ENCODE peak calls at places on chromosomes 6 and 20, in eight cellular contexts. N, M, C, Q, P, D, W and I are unnamed samples. For H3K4me1, the result is how much of the 10 kb centered on the place peaks cover.

GRCh38 chr6:149044394-149044965 is 273.0 kb upstream of the TAB2 start:
- DNase-seq in N (no peak), M (no peak), C (no peak), Q (no peak), P (no peak), D (no peak), W (no peak), I (no peak)

GRCh38 chr20:48705208-48706115 is 122.3 kb downstream of the PREX1 start:
- DNase-seq in N (no peak), M (no peak), C (no peak), Q (no peak), P (no peak), D (no peak), W (no peak), I (peak)

GRCh38 chr6:79868098-79868722 is 79.1 kb downstream of the ELOVL4 start:
- DNase-seq in N (no peak), M (no peak), C (no peak), Q (peak), P (peak), D (no peak), W (peak), I (no peak)

GRCh38 chr20:58634121-58634817 is 16.8 kb upstream of the STX16 start:
- DNase-seq in N (no peak), M (peak), C (no peak), Q (no peak), P (no peak), D (no peak), W (no peak), I (peak)

GRCh38 chr6:139278190-139278589 is 13.6 kb downstream of the TXLNB start:
- DNase-seq in N (no peak), M (no peak), C (no peak), Q (no peak), P (no peak), D (no peak), W (no peak), I (no peak)

GRCh38 chr20:61890210-61890609 is 175.5 kb downstream of the TAF4 start:
- DNase-seq in N (no peak), M (no peak), C (no peak), Q (no peak), P (no peak), D (no peak), W (no peak), I (no peak)

GRCh38 chr20:1764136-1765033 is 106.8 kb upstream of the SIRPG start:
- DNase-seq in N (no peak), M (peak), C (peak), Q (peak), P (peak), D (peak), W (peak), I (peak)

GRCh38 chr6:53986165-53986720 is 125.0 kb upstream of the MLIP start:
- DNase-seq in N (no peak), M (no peak), C (peak), Q (no peak), P (peak), D (peak), W (peak), I (no peak)

GRCh38 chr6:613981-614380 is 42.9 kb downstream of the HUS1B start:
- DNase-seq in N (no peak), M (no peak), C (no peak), Q (no peak), P (no peak), D (no peak), W (no peak), I (no peak)

GRCh38 chr6:27426045-27426620 is 37.6 kb downstream of the ZNF391 start:
- DNase-seq in N (no peak), M (no peak), C (no peak), Q (no peak), P (no peak), D (no peak), W (no peak), I (no peak)

GRCh38 chr6:21348462-21349195 is 244.9 kb upstream of the SOX4 start:
- DNase-seq in N (no peak), M (no peak), C (peak), Q (peak), P (no peak), D (peak), W (peak), I (no peak)

GRCh38 chr6:1849686-1850580 is 240.2 kb downstream of the FOXC1 start:
- DNase-seq in N (no peak), M (no peak), C (no peak), Q (no peak), P (no peak), D (no peak), W (no peak), I (no peak)

GRCh38 chr6:89375427-89375868 is 22.9 kb upstream of the UBE2J1 start:
- DNase-seq in N (no peak), M (no peak), C (peak), Q (peak), P (no peak), D (peak), W (peak), I (no peak)

GRCh38 chr6:155224031-155224451 is 39.8 kb upstream of the CLDN20 start:
- DNase-seq in N (no peak), M (no peak), C (no peak), Q (no peak), P (no peak), D (no peak), W (peak), I (no peak)

GRCh38 chr20:63325021-63325471 is 32.1 kb downstream of the COL20A1 start:
- DNase-seq in N (no peak), M (peak), C (no peak), Q (no peak), P (no peak), D (peak), W (no peak), I (peak)

DNA sequence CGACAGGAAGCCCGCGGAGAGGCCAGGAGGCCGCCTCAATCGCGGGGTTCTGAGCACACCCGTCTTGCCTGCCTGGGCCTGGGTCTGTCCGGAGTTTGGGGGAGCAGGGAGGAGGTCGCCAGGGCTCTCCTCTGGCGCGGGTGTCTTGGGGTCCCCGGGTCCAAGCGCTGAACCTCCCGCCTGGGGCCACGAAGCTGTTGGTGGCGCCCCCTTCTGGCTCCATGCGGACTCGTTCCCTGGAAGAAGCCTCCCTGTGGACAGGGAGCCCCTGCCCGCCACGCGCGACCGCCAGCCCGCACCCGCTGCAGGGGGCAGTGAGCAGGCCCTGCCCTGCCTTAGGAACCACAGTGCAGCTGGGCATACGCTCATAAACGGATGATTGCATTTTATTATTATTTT is 44.7 kb downstream of the MCUR1 start:
- DNase-seq in N (no peak), M (no peak), C (no peak), Q (peak), P (peak), D (no peak), W (no peak), I (no peak)
- TF ChIP-seq CTCF in N (no peak), M (peak), C (no peak), Q (peak), P (peak), D (no peak), W (no peak), I (no peak)

GRCh38 chr6:57089265-57089664 is 723 bp upstream of the ZNF451 start:
- DNase-seq in N (no peak), M (no peak), C (no peak), Q (no peak), P (no peak), D (no peak), W (peak), I (no peak)
- H3K27ac ChIP-seq in N (no peak), M (peak), C (peak), Q (no peak), P (peak), D (no peak), W (peak), I (peak)

DNA sequence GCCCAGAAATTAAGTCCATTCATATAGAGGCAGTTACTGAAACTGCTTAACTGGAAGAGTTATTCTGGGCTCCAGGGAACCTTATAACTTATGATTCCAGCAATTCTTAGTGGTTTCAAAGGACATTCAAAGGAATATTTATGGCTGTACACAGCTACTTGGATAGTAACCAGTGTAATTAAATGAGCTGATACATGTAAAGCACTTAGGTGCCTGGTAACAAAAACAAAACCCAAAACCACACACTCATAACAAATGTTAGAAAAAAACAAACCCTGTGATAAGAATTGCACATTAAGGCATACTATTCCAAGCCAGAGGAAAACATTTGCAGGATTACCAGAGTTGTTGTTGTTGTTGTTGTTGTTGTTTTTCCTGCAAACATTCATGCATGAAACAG is 51.5 kb downstream of the STK4 start:
- DNase-seq in N (no peak), M (no peak), C (no peak), Q (no peak), P (no peak), D (no peak), W (no peak), I (no peak)
- H3K4me1 ChIP-seq in N (half or more), M (under half), C (half or more), Q (under half), P (under half), D (under half), W (under half), I (under half)

DNA sequence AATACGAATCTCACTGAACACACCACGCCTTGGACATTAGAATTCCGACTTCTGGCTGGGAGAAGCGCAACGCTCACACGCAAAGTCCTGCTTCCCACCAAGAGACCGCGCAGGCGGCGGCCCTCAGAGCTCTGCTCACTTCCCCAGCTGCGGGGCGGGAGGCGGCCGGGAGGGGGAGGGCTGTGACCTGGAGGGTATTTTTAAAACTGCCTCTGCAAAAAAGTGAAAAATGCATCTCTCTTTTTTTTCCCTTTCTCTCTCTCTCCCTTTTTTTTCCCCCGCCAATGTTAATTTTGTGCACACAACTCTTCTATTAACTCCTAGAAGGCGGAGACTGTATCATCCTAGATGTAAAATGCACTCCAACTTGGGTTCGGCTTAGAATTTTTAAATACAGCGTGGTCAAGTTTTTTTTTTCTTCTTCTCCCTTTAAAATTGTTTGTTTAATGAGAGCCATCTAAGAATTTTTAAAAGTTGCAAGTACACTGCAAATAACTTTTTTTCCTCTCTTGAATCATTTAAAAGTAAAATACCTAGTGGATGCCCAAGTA is 66.4 kb downstream of the STX11 start:
- DNase-seq in N (no peak), M (no peak), C (no peak), Q (no peak), P (no peak), D (peak), W (no peak), I (no peak)
- TF ChIP-seq CTCF in N (no peak), M (no peak), C (no peak), Q (no peak), P (peak), D (no peak), W (no peak), I (peak)

GRCh38 chr6:3986241-3986640 is 92.7 kb downstream of the FAM217A start:
- DNase-seq in N (no peak), M (no peak), C (no peak), Q (no peak), P (no peak), D (no peak), W (no peak), I (no peak)

GRCh38 chr6:3990692-3991491 is 88.0 kb downstream of the FAM217A start:
- DNase-seq in N (peak), M (peak), C (peak), Q (peak), P (peak), D (peak), W (peak), I (peak)

GRCh38 chr6:3987576-3987975 is 91.4 kb downstream of the FAM217A start:
- DNase-seq in N (no peak), M (no peak), C (no peak), Q (no peak), P (no peak), D (no peak), W (no peak), I (no peak)

GRCh38 chr6:3984494-3984893 is 94.4 kb downstream of the FAM217A start:
- DNase-seq in N (no peak), M (no peak), C (no peak), Q (no peak), P (no peak), D (no peak), W (no peak), I (no peak)

GRCh38 chr6:3987072-3987471 is 91.9 kb downstream of the FAM217A start:
- DNase-seq in N (no peak), M (no peak), C (no peak), Q (peak), P (no peak), D (no peak), W (no peak), I (no peak)
- H3K27ac ChIP-seq in N (no peak), M (no peak), C (no peak), Q (no peak), P (no peak), D (no peak), W (no peak), I (no peak)